ENCODE peak calls at places on chromosome 20, in six cellular contexts. C is stomach, R is ovary, O is A549, K is suprapubic skin, G is upper lobe of left lung. L is an unnamed sample.

GRCh38 chr20:57698191-57698866 is 11.5 kb downstream of the PMEPA1 start:
- DNase-seq in C (peak; percentile 40), R (no peak), O (peak; percentile 99), K (no peak), G (peak; percentile 51), L (no peak)

GRCh38 chr20:15419856-15420255 is 1082.4 kb upstream of the FLRT3 start:
- DNase-seq in C (no peak), R (no peak), O (no peak), K (no peak), G (no peak), L (no peak)

GRCh38 chr20:34907616-34908469 is 31.4 kb downstream of the ACSS2 start:
- DNase-seq in C (peak; percentile 76), R (peak; percentile 54), O (peak; percentile 63), K (no peak), G (no peak), L (no peak)

GRCh38 chr20:17650301-17650761 is 31.7 kb downstream of the RRBP1 start:
- DNase-seq in C (no peak), R (no peak), O (no peak), K (peak; percentile 63), G (no peak), L (no peak)

GRCh38 chr20:47972916-47973309 is 187.6 kb upstream of the SULF2 start:
- DNase-seq in C (no peak), R (no peak), O (no peak), K (no peak), G (no peak), L (no peak)

GRCh38 chr20:23142162-23143050 is 56.3 kb upstream of the CD93 start:
- DNase-seq in C (no peak), R (no peak), O (no peak), K (peak; percentile 64), G (no peak), L (no peak)

GRCh38 chr20:18267815-18268214 is 20.5 kb upstream of the ZNF133 start:
- DNase-seq in C (no peak), R (no peak), O (no peak), K (no peak), G (no peak), L (no peak)

GRCh38 chr20:21101453-21102251 is 4.5 kb downstream of the LINC00237 start:
- DNase-seq in C (no peak), R (no peak), O (no peak), K (no peak), G (peak; percentile 87), L (peak; percentile 70)

GRCh38 chr20:40992349-40993113 is 36.1 kb upstream of the TOP1 start:
- DNase-seq in C (no peak), R (no peak), O (no peak), K (no peak), G (no peak), L (no peak)

DNA sequence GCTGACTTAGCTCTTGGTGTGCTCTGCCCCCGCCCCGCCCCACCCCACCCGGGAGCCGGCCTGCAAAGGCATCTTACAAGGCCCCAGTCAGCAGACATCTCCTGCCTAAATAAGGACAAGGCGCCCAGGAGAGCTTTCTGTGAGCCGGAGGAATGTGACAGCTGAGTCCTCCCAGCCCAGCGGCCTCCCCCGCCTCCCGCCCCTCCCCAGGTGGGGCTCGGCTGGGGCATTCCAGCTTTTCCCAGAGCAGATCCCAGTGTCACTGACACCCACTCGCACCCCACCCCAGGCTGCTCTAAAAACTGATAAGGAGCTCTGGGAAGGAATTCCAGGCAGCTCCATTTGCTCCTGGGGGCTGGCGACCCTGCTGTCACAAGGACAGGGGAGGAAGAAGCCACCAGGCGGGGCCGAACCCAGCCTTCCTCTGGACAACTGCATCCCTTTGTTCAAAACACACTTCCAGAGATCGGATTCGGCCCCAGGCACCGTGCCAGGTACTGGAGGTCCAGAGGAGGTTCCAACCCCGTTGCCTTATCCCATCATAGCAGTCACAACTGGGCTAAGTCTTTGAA is 49.7 kb downstream of the JPH2 start:
- DNase-seq in C (no peak), R (peak; percentile 29), O (no peak), K (peak; percentile 59), G (no peak), L (no peak)
- TF ChIP-seq EP300 in C (no peak), R (no peak), O (no peak), K (no peak), G (no peak), L (peak; percentile 23)

DNA sequence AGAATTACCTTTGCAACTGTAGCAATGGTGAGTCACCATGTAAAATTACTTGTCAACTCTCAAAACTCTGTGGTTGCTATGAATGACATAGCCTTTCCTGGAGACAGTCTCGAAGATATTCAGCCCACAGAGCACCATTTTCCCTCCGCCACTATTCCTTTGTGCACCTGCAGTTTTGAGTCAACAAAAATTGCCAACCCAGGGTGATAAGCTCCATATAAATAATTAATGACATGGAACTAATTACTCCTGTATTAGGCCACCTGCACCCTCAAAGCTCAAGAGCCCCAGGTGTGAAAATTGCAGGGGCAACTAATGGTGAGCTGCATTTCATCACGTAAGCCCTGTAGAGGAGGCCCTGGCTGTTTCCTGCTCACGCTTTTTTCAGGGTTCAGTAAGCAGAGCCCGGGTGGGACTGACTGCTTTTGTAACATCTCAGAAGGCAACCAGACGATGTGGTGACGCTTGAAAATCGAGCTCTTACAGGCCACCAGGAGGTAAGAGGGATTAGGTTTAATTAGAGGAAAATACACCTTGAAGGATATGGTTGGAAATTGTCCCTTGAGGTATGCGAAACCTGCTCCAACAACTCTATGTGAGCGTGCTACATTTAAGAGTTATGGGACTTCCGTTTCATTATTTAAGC is 70.8 kb downstream of the BMP2 start:
- DNase-seq in C (no peak), R (no peak), O (no peak), K (no peak), G (no peak), L (no peak)
- TF ChIP-seq EP300 in C (no peak), R (no peak), O (no peak), K (no peak), G (no peak), L (no peak)

DNA sequence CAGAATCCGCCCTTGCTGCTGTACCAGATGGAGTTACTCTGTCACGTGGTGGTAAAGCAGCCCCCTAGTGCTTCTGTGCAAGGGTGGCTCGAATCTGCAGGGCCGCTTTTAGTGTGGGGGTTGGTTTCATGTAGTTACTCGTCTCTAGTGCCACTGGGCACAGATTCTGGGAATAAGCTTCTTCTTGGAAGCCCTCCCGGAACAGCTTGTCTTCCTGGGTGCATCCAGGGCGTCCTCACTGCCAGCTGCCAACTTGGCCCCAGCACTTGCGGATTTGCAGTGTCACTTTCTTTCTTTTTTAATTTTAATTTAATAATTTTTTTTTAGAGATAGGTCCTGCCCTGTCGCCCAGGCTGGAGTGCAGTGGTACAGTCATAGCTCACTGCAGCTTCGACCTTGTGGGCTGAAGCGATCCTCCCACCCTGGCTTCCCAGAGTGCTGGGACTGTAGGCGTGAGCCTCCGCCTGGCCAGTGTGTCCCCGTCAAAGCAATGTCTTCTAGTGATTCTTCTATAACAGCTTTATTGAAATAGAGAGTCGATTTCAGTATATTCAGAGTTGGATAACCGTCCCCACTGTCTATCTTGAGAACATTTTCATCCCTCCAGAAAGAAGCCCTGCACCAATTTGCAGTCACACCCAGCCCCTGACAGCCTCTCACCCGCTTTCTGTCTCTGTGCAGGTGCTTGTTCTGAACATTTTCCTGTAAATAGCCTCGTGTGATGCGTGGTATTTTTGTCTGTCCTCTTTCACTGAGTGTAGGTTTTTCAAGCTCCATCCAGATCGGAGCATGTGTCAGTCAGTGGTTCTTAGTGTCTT is 25.9 kb downstream of the PYGB start:
- DNase-seq in C (peak; percentile 17), R (no peak), O (no peak), K (peak; percentile 53), G (no peak), L (no peak)
- TF ChIP-seq EP300 in C (peak; percentile 16), R (no peak), O (no peak), K (peak; percentile 50), G (no peak), L (peak; percentile 90)

GRCh38 chr20:50921783-50922501 is 9.3 kb downstream of the ADNP start:
- DNase-seq in C (no peak), R (no peak), O (no peak), K (no peak), G (no peak), L (no peak)

GRCh38 chr20:50918403-50918802 is 12.8 kb downstream of the ADNP start:
- DNase-seq in C (no peak), R (no peak), O (no peak), K (no peak), G (no peak), L (no peak)

GRCh38 chr20:50924261-50924660 is 7.0 kb downstream of the ADNP start:
- DNase-seq in C (no peak), R (no peak), O (no peak), K (no peak), G (no peak), L (no peak)

GRCh38 chr20:50919567-50919966 is 11.7 kb downstream of the ADNP start:
- DNase-seq in C (peak; percentile 42), R (peak; percentile 63), O (no peak), K (no peak), G (no peak), L (no peak)

GRCh38 chr20:50921055-50921454 is 10.2 kb downstream of the ADNP start:
- DNase-seq in C (no peak), R (no peak), O (no peak), K (no peak), G (no peak), L (no peak)
- TF ChIP-seq EP300 in C (no peak), R (no peak), O (no peak), K (no peak), G (no peak), L (no peak)

GRCh38 chr20:62097881-62098407 is 24.3 kb upstream of the LSM14B start:
- DNase-seq in C (no peak), R (no peak), O (no peak), K (no peak), G (peak; percentile 71), L (no peak)

GRCh38 chr20:62101078-62101477 is 21.2 kb upstream of the LSM14B start:
- DNase-seq in C (no peak), R (no peak), O (no peak), K (no peak), G (no peak), L (no peak)

DNA sequence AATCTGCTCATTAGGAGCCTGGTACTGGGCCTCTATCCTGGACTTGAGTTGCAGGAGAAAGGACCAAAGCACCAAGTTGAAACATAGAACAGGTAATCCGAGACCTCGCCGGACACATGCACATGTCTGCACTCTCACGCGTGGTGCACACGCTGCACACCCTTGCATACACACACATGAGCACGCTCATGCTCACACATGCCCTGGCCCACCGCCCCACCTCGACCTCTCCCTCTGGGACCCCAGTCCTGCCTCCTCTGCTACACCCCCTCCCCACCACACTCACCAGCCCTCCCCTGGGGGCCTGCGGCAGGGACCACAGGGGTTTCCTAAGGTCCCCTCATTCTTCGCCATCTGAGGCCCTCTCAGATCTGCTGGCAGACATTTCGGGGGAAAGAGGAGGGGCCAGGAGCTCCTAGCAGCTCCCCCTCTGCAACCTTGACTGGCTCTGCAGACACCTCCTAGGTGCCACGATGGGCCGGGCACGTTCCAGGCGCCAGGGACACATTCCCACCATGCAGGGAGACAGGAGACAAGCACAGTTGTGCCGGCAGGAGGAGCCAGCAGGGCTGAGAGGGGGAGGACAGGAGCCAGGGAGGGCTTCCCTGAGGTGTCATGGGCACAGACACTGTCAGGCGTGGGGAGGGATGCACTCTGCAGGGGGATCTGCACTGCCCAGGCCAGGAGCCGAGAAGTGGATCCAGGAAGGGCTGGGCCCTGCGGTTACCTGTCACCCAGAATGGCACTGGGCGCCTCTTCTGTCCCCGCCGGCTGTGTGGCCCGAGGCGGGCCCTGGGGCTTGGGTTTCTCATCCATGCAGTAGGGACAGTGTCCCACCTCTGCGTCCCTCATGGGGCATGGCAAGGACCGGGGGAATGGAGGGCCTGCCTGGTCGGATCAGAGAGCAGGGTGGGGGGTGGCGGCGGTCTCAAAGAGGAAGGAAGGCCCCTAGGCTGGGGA is 25.6 kb upstream of the LSM14B start:
- DNase-seq in C (no peak), R (no peak), O (no peak), K (no peak), G (no peak), L (no peak)
- TF ChIP-seq EP300 in C (no peak), R (no peak), O (no peak), K (no peak), G (no peak), L (no peak)

GRCh38 chr20:62156592-62157386 is 13.2 kb downstream of the SS18L1 start:
- DNase-seq in C (peak; percentile 60), R (peak; percentile 65), O (peak; percentile 78), K (no peak), G (peak; percentile 85), L (no peak)
- TF ChIP-seq EP300 in C (no peak), R (no peak), O (no peak), K (no peak), G (no peak), L (no peak)